ENCODE peak calls at places on chromosomes 1 and 21, in five cellular contexts. C is stimulated activated CD4-positive, alpha-beta T cell treated with anti-CD3 and anti-CD28 coated beads, Interleukin-12 subunit alpha, Interleukin-12 subunit beta, amount 100 ng/mL, for 48 hours; R is right atrium auricular region; G is CD4-positive, alpha-beta memory T cell; K is A549. L is an unnamed sample.

GRCh38 chr1:47997289-47998200 is at the start of gene TRABD2B:
- DNase-seq in K (peak; percentile 63), R (peak; percentile 85), G (peak; percentile 49), C (peak; percentile 58), L (no peak)

GRCh38 chr21:29892379-29892778 is 47.4 kb downstream of the GRIK1 start:
- DNase-seq in K (no peak), R (no peak), G (no peak), C (no peak), L (no peak)

GRCh38 chr1:11458811-11459275 is 20.1 kb upstream of the DISP3 start:
- DNase-seq in G (no peak), R (no peak), K (no peak), C (no peak), L (no peak)

GRCh38 chr1:15972409-15972808 is 3.5 kb downstream of the ZBTB17 start:
- DNase-seq in R (no peak), K (no peak), C (no peak), G (no peak), L (no peak)

GRCh38 chr1:196997428-196997827 is 20.1 kb downstream of the CFHR5 start:
- DNase-seq in C (no peak), G (no peak), K (no peak), R (no peak), L (peak; percentile 33)

GRCh38 chr1:211183924-211184323 is 50.0 kb upstream of the KCNH1 start:
- DNase-seq in G (no peak), C (no peak), R (no peak), K (no peak), L (no peak)

GRCh38 chr1:15698201-15698600 is 14.1 kb downstream of the PLEKHM2 start:
- DNase-seq in G (no peak), K (no peak), C (no peak), R (no peak), L (no peak)

GRCh38 chr21:21156919-21157318 is 158.7 kb downstream of the NCAM2 start:
- DNase-seq in K (no peak), R (no peak), C (no peak), G (no peak), L (no peak)

GRCh38 chr1:236618507-236618906 is 14.2 kb upstream of the HEATR1 start:
- DNase-seq in K (no peak), C (no peak), G (no peak), R (no peak), L (no peak)

GRCh38 chr1:53946252-53947171 is at the start of gene LRRC42:
- DNase-seq in C (no peak), K (no peak), G (no peak), R (no peak), L (no peak)

GRCh38 chr1:39395357-39395831 is 96.0 kb upstream of the BMP8A start:
- DNase-seq in K (peak; percentile 79), G (no peak), C (no peak), R (no peak), L (no peak)

GRCh38 chr1:218642033-218642954 is 297.2 kb downstream of the TGFB2 start:
- DNase-seq in K (no peak), R (no peak), C (no peak), G (no peak), L (no peak)

GRCh38 chr21:39180429-39181019 is 2.7 kb downstream of the PSMG1 start:
- DNase-seq in C (no peak), K (peak; percentile 9), G (no peak), R (no peak), L (no peak)

GRCh38 chr1:169207825-169208520 is 101.5 kb downstream of the ATP1B1 start:
- DNase-seq in R (no peak), G (no peak), K (no peak), C (no peak), L (no peak)

L was measured in HS-27A.